ENCODE peak calls at places on chromosomes 4 and X, in nine cellular contexts. H, N, T, S, J, G, Y, D and A are unnamed samples.
A peak's percentile ranks its signal among the peaks of the same experiment; 100 is the strongest.

GRCh38 chr4:2949782-2950125 is 13.5 kb downstream of the NOP14 start:
- DNase-seq in N (no peak), J (no peak), Y (no peak), G (peak; percentile 31), S (no peak), T (no peak), D (no peak), H (no peak), A (no peak)

GRCh38 chrX:42714981-42715688 is 62.8 kb downstream of the PPP1R2C start:
- DNase-seq in G (peak; percentile 37), J (peak; percentile 20), D (peak; percentile 18), Y (peak; percentile 26), T (peak; percentile 86), S (no peak), H (peak; percentile 91), N (peak; percentile 33), A (peak; percentile 64)

GRCh38 chrX:134173541-134174272 is 63.3 kb upstream of the CCDC160 start:
- DNase-seq in Y (no peak), H (peak; percentile 76), J (no peak), T (no peak), N (no peak), D (no peak), S (no peak), G (no peak), A (no peak)

GRCh38 chr4:42925921-42926320 is 33.4 kb downstream of the GRXCR1 start:
- DNase-seq in D (no peak), Y (no peak), H (no peak), G (no peak), N (no peak), J (no peak), T (no peak), S (no peak), A (no peak)

GRCh38 chrX:124211312-124211942 is 121.0 kb upstream of the TEX13D start:
- DNase-seq in N (no peak), Y (no peak), S (no peak), T (no peak), D (no peak), G (no peak), H (peak; percentile 54), J (peak; percentile 20), A (no peak)

GRCh38 chr4:22334155-22334554 is 181.7 kb downstream of the ADGRA3 start:
- DNase-seq in D (no peak), H (no peak), T (no peak), N (no peak), G (no peak), Y (no peak), S (no peak), J (no peak), A (no peak)

GRCh38 chr4:29289118-29289517 is 1431.1 kb upstream of the PCDH7 start:
- DNase-seq in N (no peak), H (no peak), J (no peak), T (no peak), G (no peak), Y (no peak), D (no peak), S (no peak), A (no peak)

GRCh38 chr4:147560632-147561031 is 56.6 kb upstream of the TMEM184C start:
- DNase-seq in S (no peak), Y (no peak), J (no peak), G (no peak), D (no peak), H (no peak), N (no peak), T (no peak), A (no peak)

GRCh38 chrX:111543212-111543762 is 31.8 kb downstream of the SERTM2 start:
- DNase-seq in Y (no peak), H (no peak), S (no peak), G (no peak), D (no peak), N (no peak), T (no peak), J (no peak), A (no peak)

GRCh38 chr4:85860066-85860465 is 385.1 kb downstream of the ARHGAP24 start:
- DNase-seq in G (no peak), D (no peak), T (no peak), N (no peak), H (no peak), Y (no peak), S (no peak), J (no peak), A (no peak)

GRCh38 chrX:7120578-7121219 is 26.8 kb upstream of the STS start:
- DNase-seq in G (no peak), N (no peak), H (no peak), T (no peak), Y (no peak), J (no peak), S (no peak), D (no peak), A (peak; percentile 33)

GRCh38 chrX:64205441-64205734 is at the start of gene AMER1:
- DNase-seq in G (no peak), T (no peak), N (no peak), Y (no peak), H (no peak), J (no peak), D (no peak), S (no peak), A (no peak)

DNA sequence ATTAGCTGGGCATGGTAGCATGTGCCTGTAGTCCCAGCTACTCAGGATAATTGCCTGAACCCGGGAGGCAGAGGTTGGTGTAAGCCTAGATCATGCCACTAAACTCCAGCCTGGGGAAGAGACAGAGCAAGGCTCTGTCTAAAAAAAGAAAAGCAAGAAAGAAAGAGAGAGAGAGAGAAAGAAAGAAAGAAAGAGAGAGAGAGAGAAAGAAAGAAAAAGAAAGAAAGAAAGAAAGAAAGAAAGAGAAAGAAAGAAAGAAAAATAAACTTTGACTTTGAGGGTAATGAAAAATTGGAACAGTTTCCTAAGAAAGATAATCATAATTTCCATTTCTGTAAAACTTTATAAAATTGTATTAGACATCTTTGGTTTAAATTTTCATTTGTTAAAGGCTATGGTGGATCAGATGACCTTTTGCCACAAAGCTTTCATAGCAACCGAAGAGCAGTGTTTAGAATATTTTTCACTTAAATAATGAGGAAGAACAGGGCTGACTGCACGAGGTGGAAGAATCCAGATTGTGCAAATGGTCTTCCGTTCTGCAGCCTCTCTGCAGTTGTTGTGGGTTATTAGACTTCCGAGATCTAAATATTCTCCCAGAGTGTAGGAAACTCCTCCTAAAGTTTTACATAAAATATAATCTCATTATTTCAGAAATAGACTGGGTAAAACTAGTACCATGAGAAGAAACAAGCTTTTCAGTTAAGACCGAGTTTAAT is 55.9 kb downstream of the RBM47 start:
- DNase-seq in H (no peak), G (no peak), N (no peak), S (no peak), Y (no peak), J (no peak), D (no peak), T (no peak), A (no peak)
- H3K4me1 ChIP-seq in H (peaks cover 4% of the 10 kb centered on the region), G (peaks cover 5% of the 10 kb centered on the region), N (no peaks in the 10 kb centered on the region), S (peaks cover 16% of the 10 kb centered on the region), Y (no peaks in the 10 kb centered on the region), J (peaks cover 46% of the 10 kb centered on the region), D (peaks cover 15% of the 10 kb centered on the region), T (peaks cover 4% of the 10 kb centered on the region), A (no peaks in the 10 kb centered on the region)

GRCh38 chrX:77597090-77597489 is 149.9 kb downstream of the FGF16 start:
- DNase-seq in T (no peak), J (peak; percentile 15), Y (no peak), D (no peak), G (no peak), N (no peak), S (no peak), H (no peak), A (no peak)
- TF ChIP-seq CTCF in T (no peak), J (peak; percentile 44), Y (peak; percentile 27), D (peak; percentile 54), G (no peak), N (peak; percentile 47), S (no peak), H (peak; percentile 67), A (no peak)

GRCh38 chrX:68833855-68834331 is 5.1 kb downstream of the EFNB1 start:
- DNase-seq in S (peak; percentile 92), Y (no peak), H (peak; percentile 32), N (no peak), D (no peak), T (no peak), G (no peak), J (no peak), A (no peak)

GRCh38 chrX:68833448-68833805 is 4.6 kb downstream of the EFNB1 start:
- DNase-seq in D (no peak), G (no peak), T (no peak), S (no peak), N (no peak), J (no peak), H (no peak), Y (no peak), A (no peak)

GRCh38 chrX:68835104-68835442 is 6.3 kb downstream of the EFNB1 start:
- DNase-seq in S (peak; percentile 74), Y (no peak), G (no peak), T (no peak), J (no peak), N (no peak), H (no peak), D (no peak), A (no peak)

GRCh38 chrX:68835468-68835867 is 6.6 kb downstream of the EFNB1 start:
- DNase-seq in N (no peak), Y (no peak), J (no peak), D (no peak), G (no peak), T (no peak), H (no peak), S (peak; percentile 28), A (no peak)

GRCh38 chrX:68834371-68835103 is 5.7 kb downstream of the EFNB1 start:
- DNase-seq in D (no peak), G (no peak), H (no peak), S (peak; percentile 95), Y (no peak), N (no peak), T (no peak), J (no peak), A (no peak)
- H3K4me1 ChIP-seq in D (peaks cover 52% of the 10 kb centered on the region), G (peaks cover 1% of the 10 kb centered on the region), H (no peaks in the 10 kb centered on the region), S (peaks cover 29% of the 10 kb centered on the region), Y (peaks cover 8% of the 10 kb centered on the region), N (no peaks in the 10 kb centered on the region), T (no peaks in the 10 kb centered on the region), J (no peaks in the 10 kb centered on the region), A (no peaks in the 10 kb centered on the region)

GRCh38 chr4:27248829-27249228 is 388.2 kb downstream of the STIM2 start:
- DNase-seq in S (no peak), G (no peak), J (no peak), N (no peak), T (no peak), D (no peak), Y (no peak), H (no peak), A (no peak)

GRCh38 chr4:27242217-27242616 is 381.6 kb downstream of the STIM2 start:
- DNase-seq in Y (no peak), D (no peak), G (no peak), J (no peak), N (no peak), H (no peak), S (no peak), T (no peak), A (no peak)

GRCh38 chr4:27239651-27240050 is 379.0 kb downstream of the STIM2 start:
- DNase-seq in D (no peak), Y (no peak), J (no peak), S (no peak), T (no peak), N (no peak), H (no peak), G (no peak), A (no peak)

DNA sequence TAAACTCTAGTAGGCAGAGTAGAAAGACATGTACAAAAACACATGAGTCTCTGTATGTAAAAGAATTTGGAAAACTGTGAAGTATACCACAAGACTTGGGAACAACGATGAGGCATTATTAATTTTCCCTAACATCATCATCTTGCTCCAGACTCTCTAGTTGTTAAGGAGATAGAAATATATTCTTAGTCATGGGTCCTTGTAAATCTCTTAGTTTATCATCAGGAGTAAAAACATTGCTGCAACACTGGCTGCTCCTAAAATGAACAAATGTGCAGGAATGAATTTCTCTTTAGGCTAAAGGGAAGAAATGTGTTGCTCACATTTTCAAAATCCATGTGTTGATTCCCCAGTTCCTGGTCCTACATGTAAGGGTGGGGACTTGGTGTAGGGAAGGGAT is 384.6 kb downstream of the STIM2 start:
- DNase-seq in T (no peak), Y (no peak), N (no peak), D (no peak), S (no peak), J (no peak), G (no peak), H (no peak), A (no peak)
- TF ChIP-seq CTCF in T (no peak), Y (no peak), N (no peak), D (no peak), S (no peak), J (no peak), G (no peak), H (no peak), A (no peak)